ENCODE peak calls at places on chromosome 14, in four cellular contexts. J is K562, L is HepG2, G is H1. Q is an unnamed sample. For H3K4me1, the result is how much of the 10 kb centered on the place peaks cover.

GRCh38 chr14:20343855-20344205 is 395 bp downstream of the PARP2 start:
- DNase-seq in L (no peak), J (no peak), G (no peak), Q (no peak)

GRCh38 chr14:101713641-101714349 is 47.7 kb upstream of the PPP2R5C start:
- DNase-seq in G (no peak), J (peak), L (no peak), Q (no peak)

GRCh38 chr14:100640481-100641273 is 53.5 kb upstream of the BEGAIN start:
- DNase-seq in L (no peak), G (no peak), J (no peak), Q (peak)

GRCh38 chr14:23513466-23514008 is 38.0 kb downstream of the ZFHX2 start:
- DNase-seq in G (no peak), L (no peak), J (no peak), Q (no peak)

GRCh38 chr14:23346693-23347405 is 5.8 kb downstream of the SLC22A17 start:
- DNase-seq in J (no peak), G (no peak), L (no peak), Q (no peak)

GRCh38 chr14:22837059-22837749 is 819 bp downstream of the MMP14 start:
- DNase-seq in G (no peak), L (peak), J (peak), Q (no peak)

GRCh38 chr14:48963231-48963630 is 622.9 kb downstream of the RPS29 start:
- DNase-seq in G (no peak), L (peak), J (no peak), Q (no peak)

GRCh38 chr14:34036319-34036761 is 85.5 kb upstream of the EGLN3 start:
- DNase-seq in L (no peak), J (no peak), G (no peak), Q (no peak)

GRCh38 chr14:104316121-104316722 is 177.8 kb downstream of the KIF26A start:
- DNase-seq in G (no peak), L (no peak), J (no peak), Q (no peak)

GRCh38 chr14:29354446-29354845 is 573.2 kb downstream of the PRKD1 start:
- DNase-seq in G (no peak), L (no peak), J (no peak), Q (no peak)

GRCh38 chr14:95382747-95383146 is 63.0 kb upstream of the CLMN start:
- DNase-seq in L (no peak), G (no peak), J (no peak), Q (no peak)

GRCh38 chr14:36944307-36945010 is 227.9 kb downstream of the SLC25A21 start:
- DNase-seq in J (no peak), L (no peak), G (no peak), Q (no peak)

GRCh38 chr14:79706382-79706781 is 504.9 kb downstream of the DIO2 start:
- DNase-seq in J (no peak), G (no peak), L (no peak), Q (no peak)

GRCh38 chr14:22448905-22449611 is 140.0 kb downstream of the DAD1 start:
- DNase-seq in L (no peak), J (no peak), G (no peak), Q (no peak)

GRCh38 chr14:59240356-59240755 is 51.9 kb downstream of the DAAM1 start:
- DNase-seq in L (no peak), G (no peak), J (no peak), Q (peak)

GRCh38 chr14:59246566-59246965 is 58.1 kb downstream of the DAAM1 start:
- DNase-seq in L (no peak), G (no peak), J (no peak), Q (no peak)

GRCh38 chr14:59244581-59244980 is 56.1 kb downstream of the DAAM1 start:
- DNase-seq in J (no peak), G (no peak), L (no peak), Q (no peak)

GRCh38 chr14:59245809-59246295 is 57.4 kb downstream of the DAAM1 start:
- DNase-seq in G (no peak), L (no peak), J (no peak), Q (peak)

GRCh38 chr14:59243174-59243573 is 54.7 kb downstream of the DAAM1 start:
- DNase-seq in G (no peak), L (peak), J (no peak), Q (no peak)
- H3K4me1 ChIP-seq in G (under half), L (under half), J (under half), Q (under half)

GRCh38 chr14:82689948-82690347 is 1156.3 kb upstream of the SEL1L start:
- DNase-seq in J (no peak), G (no peak), L (no peak), Q (no peak)
- TF ChIP-seq CBX5 in J (no peak), G (no peak), L (no peak), Q (no peak)

GRCh38 chr14:61479746-61480502 is 158.5 kb downstream of the PRKCH start:
- DNase-seq in G (no peak), L (no peak), J (no peak), Q (no peak)

GRCh38 chr14:61476737-61477410 is 155.5 kb downstream of the PRKCH start:
- DNase-seq in L (no peak), G (no peak), J (no peak), Q (no peak)

GRCh38 chr14:61477845-61478438 is 156.6 kb downstream of the PRKCH start:
- DNase-seq in G (no peak), J (no peak), L (no peak), Q (no peak)

GRCh38 chr14:61480704-61481285 is 159.4 kb downstream of the PRKCH start:
- DNase-seq in G (no peak), J (no peak), L (no peak), Q (no peak)

GRCh38 chr14:61478971-61479473 is 157.6 kb downstream of the PRKCH start:
- DNase-seq in G (no peak), L (no peak), J (no peak), Q (no peak)
- H3K4me1 ChIP-seq in G (under half), L (under half), J (under half), Q (under half)

DNA sequence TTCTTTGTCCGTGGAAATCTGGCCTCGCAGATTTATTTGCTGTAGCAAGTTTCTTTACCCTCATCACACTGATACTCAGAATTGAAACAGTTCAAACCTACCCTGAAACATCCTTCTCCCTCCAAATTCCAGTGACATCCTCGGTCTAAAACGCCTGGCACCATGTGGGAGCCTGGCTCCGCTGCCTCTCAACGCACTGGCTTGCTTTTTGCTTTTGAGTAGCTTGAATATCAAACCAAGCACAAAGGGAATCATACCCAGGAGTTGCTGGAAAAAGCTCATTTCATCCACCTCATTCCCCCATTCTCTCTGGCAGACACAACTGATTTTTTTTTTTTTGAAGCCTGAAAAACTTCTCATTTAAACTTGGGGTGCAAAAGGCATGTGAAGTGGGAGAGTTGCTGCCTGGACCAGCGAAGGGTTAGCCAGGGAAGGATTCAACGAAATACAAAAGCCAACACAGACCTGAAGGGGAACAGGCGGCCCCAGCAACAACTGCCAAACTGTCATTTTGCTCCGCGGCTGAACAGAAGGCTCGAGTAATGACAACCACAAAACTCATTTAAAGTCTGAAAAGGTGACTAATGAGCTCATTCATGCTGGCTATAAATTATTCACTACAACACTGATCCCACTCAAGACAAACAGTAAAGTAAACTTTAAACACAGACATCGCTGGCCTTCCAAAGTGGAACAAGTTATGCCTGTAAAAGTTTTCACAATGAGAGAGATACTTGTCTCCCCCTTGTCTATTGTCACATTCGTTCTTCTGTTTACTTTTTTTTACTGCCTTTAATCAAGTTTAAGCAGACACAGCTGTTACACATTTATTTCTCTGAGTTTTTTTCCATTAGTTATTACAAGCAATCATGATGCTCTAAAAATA is 12.4 kb upstream of the FOXN3 start:
- DNase-seq in L (no peak), J (no peak), G (no peak), Q (no peak)
- TF ChIP-seq CBX5 in L (no peak), J (no peak), G (no peak), Q (no peak)

GRCh38 chr14:53106768-53107167 is 46.4 kb downstream of the DDHD1 start:
- DNase-seq in L (no peak), J (no peak), G (no peak), Q (no peak)
- H3K4me1 ChIP-seq in L (under half), J (under half), G (under half), Q (under half)